ENCODE peak calls at places on chromosomes 11 and 22, in eight cellular contexts. V is transverse colon; Y is IMR-90; H is SK-N-SH; I is cardiac muscle cell; J is CD4-positive, alpha-beta T cell; E is neural progenitor cell; M is foreskin keratinocyte. O is an unnamed sample.
A peak's percentile ranks its signal among the peaks of the same experiment; 100 is the strongest.

GRCh38 chr22:43992331-43992821 is 31.7 kb upstream of the PARVB start:
- DNase-seq in Y (peak; percentile 78), J (no peak), V (no peak), M (no peak), E (no peak), H (peak; percentile 33), I (no peak), O (no peak)

GRCh38 chr11:130047141-130047540 is 22.6 kb upstream of the APLP2 start:
- DNase-seq in Y (peak; percentile 29), V (no peak), J (no peak), I (no peak), H (no peak), M (no peak), E (no peak), O (no peak)

GRCh38 chr22:30754971-30755759 is 60.5 kb downstream of the OSBP2 start:
- DNase-seq in J (peak; percentile 19), E (peak; percentile 84), M (peak; percentile 59), V (peak; percentile 70), H (peak; percentile 74), I (peak; percentile 75), Y (peak; percentile 84), O (peak; percentile 38)

GRCh38 chr11:45154276-45154675 is 7.8 kb downstream of the PRDM11 start:
- DNase-seq in V (no peak), Y (no peak), M (no peak), J (no peak), H (no peak), I (no peak), E (no peak), O (no peak)

GRCh38 chr22:42649261-42650056 is at the start of gene CYB5R3:
- DNase-seq in H (peak; percentile 95), Y (peak; percentile 73), V (peak; percentile 88), M (peak; percentile 62), E (peak; percentile 93), I (peak; percentile 86), J (peak; percentile 60), O (peak; percentile 78)

GRCh38 chr11:47551086-47551485 is 1.8 kb downstream of the CELF1 start:
- DNase-seq in M (peak; percentile 22), H (peak; percentile 37), Y (peak; percentile 48), I (peak; percentile 35), E (peak; percentile 63), J (no peak), V (no peak), O (no peak)

GRCh38 chr11:118625976-118626375 is 18.6 kb downstream of the PHLDB1 start:
- DNase-seq in H (peak; percentile 83), M (no peak), Y (no peak), I (no peak), V (no peak), E (peak; percentile 18), J (no peak), O (no peak)

GRCh38 chr22:17951315-17951714 is 73.0 kb downstream of the MICAL3 start:
- DNase-seq in J (no peak), E (no peak), V (no peak), I (peak; percentile 63), M (no peak), H (no peak), Y (no peak), O (no peak)

GRCh38 chr11:69337211-69337721 is 43.3 kb downstream of the MYEOV start:
- DNase-seq in M (no peak), V (peak; percentile 70), E (no peak), H (no peak), I (peak; percentile 2), Y (peak; percentile 93), J (no peak), O (no peak)

GRCh38 chr11:120054016-120054752 is 83.7 kb downstream of the TRIM29 start:
- DNase-seq in Y (no peak), I (no peak), J (no peak), H (no peak), V (no peak), M (no peak), E (no peak), O (no peak)

GRCh38 chr11:130261546-130261945 is 53.2 kb downstream of the ZBTB44 start:
- DNase-seq in V (no peak), E (no peak), I (no peak), J (no peak), H (no peak), Y (no peak), M (no peak), O (no peak)

GRCh38 chr11:45881708-45882368 is 3.6 kb upstream of the MAPK8IP1 start:
- DNase-seq in M (no peak), H (peak; percentile 55), V (no peak), Y (no peak), I (no peak), E (no peak), J (no peak), O (no peak)

GRCh38 chr11:118914178-118914918 is 11.4 kb downstream of the BCL9L start:
- DNase-seq in Y (no peak), H (no peak), M (no peak), J (peak; percentile 62), E (peak; percentile 77), V (peak; percentile 65), I (no peak), O (peak; percentile 75)

GRCh38 chr11:120130991-120131760 is 6.7 kb downstream of the TRIM29 start:
- DNase-seq in V (peak; percentile 4), J (no peak), M (no peak), I (no peak), E (no peak), H (no peak), Y (no peak), O (no peak)

GRCh38 chr22:38456841-38457699 is 2.1 kb upstream of the KCNJ4 start:
- DNase-seq in M (no peak), J (no peak), Y (no peak), I (no peak), V (no peak), E (no peak), H (peak; percentile 47), O (no peak)

GRCh38 chr11:75589933-75590332 is 27.9 kb downstream of the SERPINH1 start:
- DNase-seq in V (no peak), I (peak; percentile 65), J (no peak), E (no peak), M (no peak), Y (no peak), H (no peak), O (no peak)

GRCh38 chr11:114215871-114216803 is 80.1 kb upstream of the NNMT start:
- DNase-seq in H (no peak), I (peak; percentile 96), J (no peak), Y (no peak), V (no peak), E (no peak), M (no peak), O (no peak)

GRCh38 chr11:65871811-65872548 is 620 bp downstream of the EFEMP2 start:
- DNase-seq in J (no peak), I (peak; percentile 61), H (peak; percentile 75), M (no peak), V (no peak), Y (no peak), E (peak; percentile 56), O (no peak)

GRCh38 chr22:18104566-18104965 is 6.0 kb upstream of the TUBA8 start:
- DNase-seq in J (no peak), H (no peak), I (no peak), E (no peak), Y (peak; percentile 26), M (no peak), V (no peak), O (no peak)

GRCh38 chr11:40816976-40817375 is 642.5 kb downstream of the LRRC4C start:
- DNase-seq in V (no peak), H (no peak), M (no peak), E (no peak), Y (no peak), I (no peak), J (no peak), O (no peak)

GRCh38 chr11:68913188-68913587 is 9.5 kb downstream of the IGHMBP2 start:
- DNase-seq in I (no peak), J (no peak), M (no peak), V (no peak), H (no peak), Y (no peak), E (no peak), O (no peak)

GRCh38 chr22:23067023-23067650 is 3.2 kb upstream of the GNAZ start:
- DNase-seq in J (no peak), I (no peak), E (no peak), M (no peak), Y (no peak), H (no peak), V (peak; percentile 3), O (no peak)

GRCh38 chr11:133600876-133601275 is 68.6 kb upstream of the OPCML start:
- DNase-seq in M (no peak), J (no peak), H (no peak), V (no peak), I (no peak), E (no peak), Y (no peak), O (no peak)

GRCh38 chr11:94830722-94831121 is 62.6 kb downstream of the AMOTL1 start:
- DNase-seq in Y (no peak), E (no peak), V (no peak), M (no peak), I (no peak), H (no peak), J (no peak), O (no peak)
- H3K27ac ChIP-seq in Y (peak overlapping the region; percentile 49), E (no peak overlapping the region), V (no peak overlapping the region), M (no peak overlapping the region), I (no peak overlapping the region), H (no peak overlapping the region), J (no peak overlapping the region), O (no peak overlapping the region)

DNA sequence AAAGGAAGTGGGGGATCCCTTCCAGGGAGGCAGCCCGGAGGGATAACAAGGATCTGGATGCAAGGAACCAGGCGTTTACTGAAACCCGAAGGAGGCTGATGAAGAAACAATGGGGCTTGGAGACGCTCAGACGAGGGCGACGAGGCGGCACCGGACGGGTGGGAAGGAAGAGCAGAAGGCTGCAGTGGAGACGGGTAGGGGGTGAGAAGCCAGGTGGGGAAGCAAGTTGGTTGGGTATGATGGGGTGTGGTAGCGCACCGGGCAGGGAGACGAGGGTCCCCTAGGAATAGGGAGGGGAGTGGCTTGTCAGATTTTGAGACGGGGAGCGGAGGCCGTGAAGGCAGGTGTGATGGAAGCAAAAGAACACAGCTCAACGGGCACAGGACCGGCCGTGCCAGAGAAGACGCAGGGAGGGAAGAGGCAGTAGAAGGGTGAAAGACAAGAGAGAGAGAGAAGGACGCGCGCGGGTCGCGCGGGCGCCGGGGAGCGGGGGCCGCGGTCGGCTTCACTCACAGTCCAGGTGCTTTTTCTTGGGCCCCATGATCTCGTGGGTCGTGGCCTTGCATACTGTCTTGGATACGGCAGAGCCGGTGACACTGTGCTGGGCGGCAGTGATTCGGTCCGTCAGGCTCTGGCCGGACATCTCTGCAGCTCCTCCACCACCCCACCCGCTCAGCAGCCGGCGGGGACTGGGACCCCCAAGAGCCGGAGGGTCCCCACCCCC is 584 bp downstream of the PICALM start:
- DNase-seq in E (peak; percentile 65), V (peak; percentile 41), J (peak; percentile 22), M (peak; percentile 34), I (peak; percentile 43), Y (no peak), H (peak; percentile 42), O (peak; percentile 33)
- H3K27me3 ChIP-seq in E (no peaks in the 10 kb centered on the region), V (no peaks in the 10 kb centered on the region), J (no peaks in the 10 kb centered on the region), M (no peaks in the 10 kb centered on the region), I (no peaks in the 10 kb centered on the region), Y (no peaks in the 10 kb centered on the region), H (no peaks in the 10 kb centered on the region), O (no peaks in the 10 kb centered on the region)

GRCh38 chr11:1382831-1383607 is 6.7 kb upstream of the BRSK2 start:
- DNase-seq in Y (peak; percentile 79), I (peak; percentile 71), M (peak; percentile 14), H (peak; percentile 91), J (peak; percentile 73), E (peak; percentile 81), V (peak; percentile 87), O (peak; percentile 69)
- TF ChIP-seq CTCF in Y (peak; percentile 14), I (no peak), M (no peak), H (no peak), J (no peak), E (no peak), V (no peak), O (peak; percentile 24)

GRCh38 chr11:12137938-12138731 is 27.7 kb downstream of the MICAL2 start:
- DNase-seq in H (peak; percentile 38), V (peak; percentile 12), J (no peak), M (peak; percentile 55), I (no peak), E (peak; percentile 35), Y (peak; percentile 98), O (no peak)
- H3K27ac ChIP-seq in H (peak overlapping the region; percentile 99), V (peak overlapping the region; percentile 87), J (no peak overlapping the region), M (no peak overlapping the region), I (peak overlapping the region; percentile 62), E (no peak overlapping the region), Y (peak overlapping the region; percentile 70), O (peak overlapping the region; percentile 82)